ENCODE peak calls at places on chromosome 21, in five cellular contexts. M, P, J, C and E are unnamed samples. For H3K4me1, the result is how much of the 10 kb centered on the place peaks cover.

GRCh38 chr21:26199471-26199870 is 28.9 kb upstream of the APP start:
- DNase-seq in M (no peak), P (no peak), J (no peak), C (no peak), E (no peak)

GRCh38 chr21:26273686-26274313 is 103.2 kb upstream of the APP start:
- DNase-seq in M (no peak), P (no peak), J (no peak), C (no peak), E (no peak)

GRCh38 chr21:27566521-27566920 is 599.6 kb upstream of the ADAMTS5 start:
- DNase-seq in M (no peak), P (no peak), J (no peak), C (no peak), E (no peak)

GRCh38 chr21:37365657-37366487 is 701 bp upstream of the DYRK1A start:
- DNase-seq in M (peak), P (peak), J (peak), C (peak), E (peak)

GRCh38 chr21:25462517-25462971 is 144.7 kb downstream of the MRPL39 start:
- DNase-seq in M (no peak), P (no peak), J (no peak), C (no peak), E (no peak)

GRCh38 chr21:43608225-43608624 is 51.1 kb downstream of the HSF2BP start:
- DNase-seq in M (no peak), P (no peak), J (no peak), C (no peak), E (no peak)

GRCh38 chr21:43810505-43811261 is 21.3 kb downstream of the RRP1 start:
- DNase-seq in M (peak), P (peak), J (peak), C (peak), E (peak)

GRCh38 chr21:37658994-37659458 is 257.2 kb downstream of the KCNJ6 start:
- DNase-seq in M (no peak), P (no peak), J (no peak), C (no peak), E (no peak)

GRCh38 chr21:36479415-36480402 is at the start of gene CLDN14:
- DNase-seq in M (no peak), P (no peak), J (no peak), C (no peak), E (no peak)

GRCh38 chr21:35840197-35840799 is 220.0 kb downstream of the SETD4 start:
- DNase-seq in M (no peak), P (no peak), J (peak), C (peak), E (no peak)

GRCh38 chr21:42598159-42598735 is 55.2 kb upstream of the PDE9A start:
- DNase-seq in M (no peak), P (no peak), J (no peak), C (no peak), E (no peak)

GRCh38 chr21:43333301-43334062 is 93.4 kb downstream of the SIK1 start:
- DNase-seq in M (peak), P (no peak), J (peak), C (no peak), E (no peak)

GRCh38 chr21:34952701-34953100 is 96.4 kb downstream of the RUNX1 start:
- DNase-seq in M (no peak), P (no peak), J (no peak), C (no peak), E (no peak)

GRCh38 chr21:17454315-17455027 is 58.4 kb upstream of the CXADR start:
- DNase-seq in M (no peak), P (no peak), J (no peak), C (peak), E (no peak)

GRCh38 chr21:38267991-38268858 is 11.4 kb downstream of the KCNJ15 start:
- DNase-seq in M (no peak), P (no peak), J (no peak), C (no peak), E (no peak)

GRCh38 chr21:42845296-42845965 is 33.9 kb downstream of the WDR4 start:
- DNase-seq in M (no peak), P (peak), J (peak), C (no peak), E (no peak)

GRCh38 chr21:16563795-16564194 is 834.0 kb downstream of the USP25 start:
- DNase-seq in M (no peak), P (no peak), J (peak), C (no peak), E (no peak)

GRCh38 chr21:35940074-35940927 is 120.0 kb downstream of the SETD4 start:
- DNase-seq in M (no peak), P (no peak), J (no peak), C (peak), E (no peak)

GRCh38 chr21:26116456-26117011 is 54.0 kb downstream of the APP start:
- DNase-seq in M (no peak), P (no peak), J (no peak), C (no peak), E (no peak)

GRCh38 chr21:31647650-31648049 is 11.8 kb upstream of the SOD1 start:
- DNase-seq in M (no peak), P (no peak), J (no peak), C (peak), E (no peak)

GRCh38 chr21:21018841-21019240 is 20.6 kb downstream of the NCAM2 start:
- DNase-seq in M (no peak), P (no peak), J (no peak), C (no peak), E (no peak)

GRCh38 chr21:38830667-38831525 is 25.2 kb downstream of the ETS2 start:
- DNase-seq in M (no peak), P (no peak), J (no peak), C (peak), E (no peak)

GRCh38 chr21:34580181-34580700 is 34.7 kb downstream of the RCAN1 start:
- DNase-seq in M (no peak), P (peak), J (no peak), C (no peak), E (no peak)

GRCh38 chr21:33236799-33237198 is 7.1 kb downstream of the IFNAR2 start:
- DNase-seq in M (no peak), P (no peak), J (no peak), C (no peak), E (no peak)
- H3K4me1 ChIP-seq in M (under half), P (under half), J (under half), C (half or more), E (half or more)

GRCh38 chr21:46637952-46638746 is 2.7 kb downstream of the PRMT2 start:
- DNase-seq in M (no peak), P (no peak), J (no peak), C (no peak), E (no peak)
- H3K4me3 ChIP-seq in M (no peak), P (no peak), J (peak), C (no peak), E (peak)

DNA sequence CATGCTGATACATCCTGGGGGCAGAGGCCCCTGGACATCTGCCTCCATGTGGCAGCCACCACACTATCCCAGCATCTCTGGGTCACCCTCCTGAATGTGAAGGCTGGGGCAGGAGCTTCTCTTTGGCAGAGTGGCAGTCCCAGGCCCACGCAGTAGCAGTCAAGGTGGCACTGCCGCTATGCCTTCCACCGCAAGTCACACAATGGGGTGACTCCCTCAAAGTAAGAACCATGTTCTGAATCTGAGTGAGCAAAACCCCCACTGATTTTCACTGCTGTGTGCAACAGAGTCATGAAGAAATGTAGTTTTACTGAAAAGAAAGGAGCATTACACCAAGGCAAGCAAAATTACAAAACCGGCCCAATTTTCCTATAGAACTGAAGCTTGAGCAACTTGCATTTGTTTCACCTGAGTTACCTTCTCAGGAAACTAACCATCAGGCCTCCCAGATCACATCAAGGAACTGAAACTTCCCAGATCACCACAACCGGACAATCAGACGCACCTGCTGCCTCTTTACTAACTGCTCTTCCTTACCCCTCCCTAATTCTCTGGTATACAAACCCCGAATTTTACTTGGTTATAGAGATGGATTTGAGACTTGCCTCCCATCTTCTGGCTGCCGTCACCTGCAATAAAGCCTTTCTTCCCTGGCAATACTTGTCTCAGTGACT is 102.6 kb downstream of the PCP4 start:
- DNase-seq in M (no peak), P (no peak), J (no peak), C (no peak), E (no peak)
- H3K4me1 ChIP-seq in M (under half), P (under half), J (under half), C (under half), E (under half)

GRCh38 chr21:15121097-15121654 is 56.4 kb upstream of the NRIP1 start:
- DNase-seq in M (no peak), P (no peak), J (no peak), C (no peak), E (no peak)
- H3K4me3 ChIP-seq in M (no peak), P (no peak), J (no peak), C (no peak), E (no peak)

GRCh38 chr21:41508415-41509205 is 652 bp upstream of the TMPRSS2 start:
- DNase-seq in M (no peak), P (no peak), J (no peak), C (no peak), E (no peak)
- H3K4me1 ChIP-seq in M (under half), P (under half), J (under half), C (under half), E (under half)

DNA sequence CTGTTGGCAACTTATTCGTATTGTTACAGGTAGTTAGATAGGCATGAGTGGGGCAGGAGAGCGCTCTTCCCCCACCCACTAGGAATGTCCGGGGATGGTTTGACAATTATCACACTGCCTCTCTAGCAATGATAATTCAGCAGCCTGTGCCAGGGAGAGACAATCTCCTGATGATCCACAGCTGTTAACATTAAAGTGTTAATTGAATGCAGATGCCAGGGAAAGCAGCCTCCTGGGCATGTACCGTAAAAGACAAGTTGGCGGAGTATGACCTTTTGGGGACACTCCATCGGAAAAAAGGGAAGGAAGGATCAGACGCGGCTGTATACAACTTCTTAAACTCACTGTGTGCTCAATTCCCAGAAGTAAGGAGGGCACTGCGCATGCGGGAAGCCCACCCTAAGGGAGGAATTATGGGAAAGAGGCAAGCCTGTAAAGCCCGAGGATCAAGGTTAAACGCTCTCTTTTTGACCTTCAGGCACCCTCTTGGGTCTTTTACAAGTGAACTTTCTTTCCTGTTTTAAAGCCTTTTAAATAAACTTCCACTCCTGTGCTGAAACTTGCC is 62.6 kb downstream of the MAP3K7CL start:
- DNase-seq in M (no peak), P (no peak), J (no peak), C (no peak), E (no peak)
- H3K4me3 ChIP-seq in M (no peak), P (no peak), J (peak), C (no peak), E (no peak)

DNA sequence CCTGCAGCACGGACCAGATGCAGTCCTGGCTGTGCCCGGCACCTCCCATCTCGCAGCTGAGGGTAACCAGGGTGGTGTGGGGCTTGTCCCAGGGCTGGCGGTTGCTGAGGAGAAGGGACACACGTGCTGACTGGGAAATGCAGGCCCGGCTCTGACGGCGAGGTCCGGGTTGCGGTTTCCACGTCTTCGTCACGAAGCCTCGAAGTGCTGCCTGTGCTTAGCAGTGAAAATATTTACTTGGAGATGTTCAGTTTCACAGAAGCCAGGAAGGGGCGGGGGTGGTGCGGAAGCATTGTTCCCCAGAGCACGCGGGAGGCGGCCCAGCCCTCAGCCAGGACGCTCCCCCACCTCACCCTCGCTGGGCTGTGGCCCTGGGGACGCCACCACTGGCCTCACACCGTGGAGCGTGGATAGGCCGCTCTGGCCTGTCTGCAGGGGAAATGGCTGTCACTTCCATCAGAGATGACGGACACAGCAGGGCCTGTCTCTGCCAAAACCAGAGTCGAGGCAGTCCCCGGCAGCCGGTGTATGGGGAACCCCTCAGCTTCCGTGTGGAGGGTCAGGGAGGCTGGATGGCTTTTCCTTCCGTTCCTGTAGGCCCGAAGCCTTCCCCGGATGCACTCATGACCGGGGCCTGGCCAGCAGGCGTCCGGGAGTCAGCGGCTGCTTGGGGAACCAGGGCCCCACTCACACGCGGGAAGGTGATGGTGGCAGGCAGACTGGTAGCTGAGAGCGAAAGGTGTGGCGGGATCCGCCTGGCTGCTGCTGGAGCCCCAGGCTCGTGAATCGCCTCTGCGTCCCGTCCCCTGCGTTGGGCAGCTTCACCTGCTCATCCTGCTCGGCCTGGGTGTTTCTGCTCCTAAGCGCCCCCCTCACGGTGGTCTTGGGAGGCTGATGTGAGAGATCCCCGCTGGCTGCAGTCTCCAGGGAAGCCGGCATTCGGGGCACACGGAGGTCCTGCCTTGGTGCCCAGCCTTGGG is 14.7 kb upstream of the POFUT2 start:
- DNase-seq in M (peak), P (peak), J (peak), C (no peak), E (peak)
- H3K4me1 ChIP-seq in M (under half), P (under half), J (under half), C (under half), E (under half)

GRCh38 chr21:33403786-33404571 is 766 bp downstream of the IFNGR2 start:
- DNase-seq in M (peak), P (peak), J (peak), C (peak), E (no peak)
- H3K4me3 ChIP-seq in M (peak), P (peak), J (peak), C (peak), E (peak)

DNA sequence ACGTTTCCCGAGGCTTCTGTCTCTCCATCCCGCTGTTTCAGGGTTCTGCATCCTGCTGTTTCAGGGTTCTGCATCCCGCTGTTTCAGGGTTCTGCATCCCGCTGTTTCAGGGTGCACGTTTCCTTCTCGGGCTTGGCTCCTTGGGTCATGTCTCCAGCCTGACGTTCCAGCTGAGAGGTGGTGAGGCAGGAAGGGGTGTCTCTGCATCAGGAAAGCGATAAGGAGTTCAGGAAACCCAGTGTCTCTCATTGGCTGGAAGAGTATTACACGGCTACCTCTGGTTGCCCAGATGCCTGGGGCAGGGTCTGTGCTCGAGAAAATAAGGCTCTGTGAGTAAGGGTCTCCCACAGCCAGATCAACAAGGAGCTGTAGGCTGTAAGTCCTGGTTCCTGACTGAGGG is 21.1 kb downstream of the ADARB1 start:
- DNase-seq in M (no peak), P (no peak), J (no peak), C (no peak), E (no peak)
- H3K4me1 ChIP-seq in M (half or more), P (under half), J (half or more), C (under half), E (under half)